ENCODE peak calls at places on chromosomes 11 and 22, in four cellular contexts. Q is MCF 10A, K is OCI-LY7, N is neural crest cell. G is an unnamed sample.
A peak's percentile ranks its signal among the peaks of the same experiment; 100 is the strongest.

GRCh38 chr11:5809122-5809519 is 397 bp downstream of the OR52N2 start:
- DNase-seq in Q (peak; percentile 9), K (no peak), N (no peak), G (no peak)

GRCh38 chr22:17606472-17606871 is 22.1 kb downstream of the ATP6V1E1 start:
- DNase-seq in Q (no peak), K (no peak), N (no peak), G (no peak)

GRCh38 chr11:75589933-75590332 is 27.9 kb downstream of the SERPINH1 start:
- DNase-seq in Q (no peak), K (no peak), N (no peak), G (no peak)

GRCh38 chr22:46810856-46811786 is 48.7 kb downstream of the TBC1D22A start:
- DNase-seq in Q (no peak), K (no peak), N (no peak), G (no peak)

GRCh38 chr11:65041206-65042035 is at the start of gene SAC3D1:
- DNase-seq in Q (peak; percentile 58), K (peak; percentile 66), N (no peak), G (peak; percentile 86)

GRCh38 chr11:112049777-112050176 is 24.0 kb downstream of the PIH1D2 start:
- DNase-seq in Q (peak; percentile 12), K (no peak), N (no peak), G (no peak)

GRCh38 chr11:63586451-63587166 is 23.4 kb upstream of the PLAAT2 start:
- DNase-seq in Q (no peak), K (no peak), N (no peak), G (no peak)

GRCh38 chr11:32109138-32109537 is 18.3 kb downstream of the RCN1 start:
- DNase-seq in Q (peak; percentile 73), K (no peak), N (no peak), G (no peak)

GRCh38 chr11:68298659-68299516 is 13.5 kb upstream of the LRP5 start:
- DNase-seq in Q (no peak), K (no peak), N (no peak), G (no peak)

GRCh38 chr22:20282901-20283673 is 15.0 kb upstream of the RTN4R start:
- DNase-seq in Q (no peak), K (no peak), N (no peak), G (no peak)

GRCh38 chr11:125941606-125942275 is 4.1 kb upstream of the VSIG10L2 start:
- DNase-seq in Q (peak; percentile 61), K (peak; percentile 60), N (peak; percentile 50), G (peak; percentile 71)

GRCh38 chr11:115905331-115905730 is 401.1 kb upstream of the CADM1 start:
- DNase-seq in Q (no peak), K (no peak), N (no peak), G (no peak)

GRCh38 chr11:47924184-47924671 is 56.1 kb upstream of the PTPRJ start:
- DNase-seq in Q (peak; percentile 42), K (no peak), N (no peak), G (no peak)

GRCh38 chr11:80584661-80585060 is 1143.8 kb upstream of the TENM4 start:
- DNase-seq in Q (no peak), K (no peak), N (no peak), G (no peak)

GRCh38 chr11:37076866-37077265 is 478.8 kb upstream of the RAG2 start:
- DNase-seq in Q (peak; percentile 11), K (no peak), N (no peak), G (no peak)

GRCh38 chr11:121870202-121871045 is 245.6 kb downstream of the BLID start:
- DNase-seq in Q (peak; percentile 38), K (no peak), N (no peak), G (no peak)

GRCh38 chr11:57432714-57433163 is 5.8 kb upstream of the SLC43A3 start:
- DNase-seq in Q (no peak), K (no peak), N (no peak), G (no peak)

GRCh38 chr11:118264568-118265470 is 722 bp upstream of the MPZL2 start:
- DNase-seq in Q (peak; percentile 31), K (no peak), N (no peak), G (no peak)

GRCh38 chr11:4041731-4042391 is 52.7 kb upstream of the RRM1 start:
- DNase-seq in Q (no peak), K (no peak), N (no peak), G (no peak)

GRCh38 chr11:69480547-69481392 is 693 bp upstream of the LINC01488 start:
- DNase-seq in Q (no peak), K (no peak), N (no peak), G (no peak)

GRCh38 chr11:64258356-64258755 is 7.0 kb downstream of the PLCB3 start:
- DNase-seq in Q (no peak), K (no peak), N (no peak), G (no peak)

GRCh38 chr11:10387209-10388083 is 67.6 kb upstream of the AMPD3 start:
- DNase-seq in Q (no peak), K (no peak), N (no peak), G (no peak)

GRCh38 chr11:33268945-33269567 is 11.9 kb downstream of the HIPK3 start:
- DNase-seq in Q (no peak), K (no peak), N (no peak), G (no peak)

GRCh38 chr11:35050596-35050995 is 88.4 kb upstream of the CD44 start:
- DNase-seq in Q (no peak), K (no peak), N (no peak), G (no peak)

GRCh38 chr11:85590848-85591483 is 36.2 kb downstream of the DLG2 start:
- DNase-seq in Q (peak; percentile 38), K (peak; percentile 35), N (no peak), G (no peak)

GRCh38 chr22:42462016-42462415 is 29.8 kb upstream of the NFAM1 start:
- DNase-seq in Q (no peak), K (no peak), N (no peak), G (no peak)
- TF ChIP-seq CTCF in Q (no peak), K (no peak), N (no peak), G (no peak)

GRCh38 chr22:40105755-40106154 is 72.0 kb upstream of the TNRC6B start:
- DNase-seq in Q (no peak), K (no peak), N (no peak), G (no peak)

GRCh38 chr22:40111451-40111850 is 66.3 kb upstream of the TNRC6B start:
- DNase-seq in Q (no peak), K (no peak), N (no peak), G (no peak)

GRCh38 chr22:40112595-40112994 is 65.1 kb upstream of the TNRC6B start:
- DNase-seq in Q (no peak), K (no peak), N (no peak), G (no peak)

GRCh38 chr22:40107244-40107643 is 70.5 kb upstream of the TNRC6B start:
- DNase-seq in Q (peak; percentile 7), K (no peak), N (no peak), G (peak; percentile 45)

DNA sequence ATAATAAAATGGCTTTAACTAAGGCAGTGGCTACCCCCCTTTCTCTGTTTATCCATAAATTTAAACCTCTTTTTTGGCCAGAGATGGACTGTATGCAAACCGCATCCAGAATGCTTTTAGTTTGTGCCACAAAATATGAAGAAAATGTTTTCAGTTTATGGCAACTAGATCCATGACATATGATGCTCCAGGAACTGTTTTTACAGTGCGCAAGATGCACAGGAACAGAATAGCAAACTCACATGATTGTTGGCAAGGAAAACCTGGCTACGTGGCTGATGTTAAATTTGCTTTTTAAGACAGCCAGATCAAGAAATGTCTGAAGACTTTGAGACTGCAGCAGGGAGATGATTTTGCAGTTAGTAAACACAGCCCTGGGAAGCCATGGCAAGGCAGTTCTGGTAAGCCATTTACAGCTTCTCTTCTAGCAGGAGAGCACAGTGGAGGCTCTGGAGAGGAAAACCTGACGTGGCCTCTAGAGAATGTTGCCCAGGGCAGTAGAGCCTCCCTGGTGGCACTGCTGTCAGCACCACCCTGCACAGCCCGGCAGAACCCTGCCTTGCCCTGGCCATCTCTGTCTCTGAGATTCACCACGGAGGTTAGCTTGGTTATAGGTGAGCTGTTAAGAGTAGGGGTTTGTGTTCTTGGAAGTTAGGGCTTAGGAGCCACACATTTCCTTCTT is 69.8 kb upstream of the TNRC6B start:
- DNase-seq in Q (peak; percentile 36), K (peak; percentile 9), N (no peak), G (no peak)
- TF ChIP-seq CTCF in Q (no peak), K (no peak), N (no peak), G (no peak)

GRCh38 chr22:44357296-44357961 is 44.7 kb upstream of the SHISAL1 start:
- DNase-seq in Q (no peak), K (no peak), N (no peak), G (no peak)
- TF ChIP-seq CTCF in Q (no peak), K (peak; percentile 34), N (peak; percentile 31), G (no peak)

DNA sequence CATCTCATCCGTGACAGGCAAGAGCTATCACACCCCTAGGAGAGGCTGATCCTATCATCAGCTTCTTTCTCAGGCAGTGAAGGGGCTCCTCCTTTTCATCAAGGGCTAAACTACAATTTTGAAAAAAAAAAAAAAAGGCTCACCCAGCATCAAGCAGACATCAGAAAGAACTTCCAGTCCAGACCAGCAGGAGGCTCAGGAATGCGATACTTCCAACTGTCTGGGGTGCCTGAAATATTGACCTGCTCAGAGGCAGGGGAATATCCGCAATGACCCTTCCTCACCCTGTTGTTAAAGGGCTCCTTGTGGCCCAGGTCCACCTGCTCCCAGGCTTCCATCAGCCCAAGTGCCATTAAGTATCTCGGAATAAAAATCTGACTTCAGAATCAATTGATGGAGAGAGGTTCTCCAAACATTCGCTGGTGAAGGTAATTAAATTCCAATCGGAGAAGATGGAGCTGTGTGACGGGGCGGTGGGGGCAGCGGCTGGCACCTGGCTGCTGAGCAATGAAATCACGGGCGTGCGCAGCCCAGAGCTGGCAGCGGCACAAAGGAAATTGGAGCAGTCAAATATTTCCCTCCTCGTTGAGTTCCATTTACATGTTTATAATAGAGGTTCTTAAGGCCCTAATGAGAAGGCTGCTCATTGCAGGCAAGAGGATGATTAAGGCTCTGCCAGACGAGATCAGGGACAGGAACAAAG is 68.9 kb upstream of the THY1 start:
- DNase-seq in Q (no peak), K (no peak), N (no peak), G (no peak)
- TF ChIP-seq CTCF in Q (peak; percentile 25), K (peak; percentile 43), N (peak; percentile 54), G (no peak)

GRCh38 chr22:37283393-37283937 is 1.2 kb downstream of the CYTH4 start:
- DNase-seq in Q (no peak), K (peak; percentile 56), N (no peak), G (no peak)
- TF ChIP-seq CTCF in Q (peak; percentile 28), K (peak; percentile 72), N (no peak), G (peak; percentile 48)

DNA sequence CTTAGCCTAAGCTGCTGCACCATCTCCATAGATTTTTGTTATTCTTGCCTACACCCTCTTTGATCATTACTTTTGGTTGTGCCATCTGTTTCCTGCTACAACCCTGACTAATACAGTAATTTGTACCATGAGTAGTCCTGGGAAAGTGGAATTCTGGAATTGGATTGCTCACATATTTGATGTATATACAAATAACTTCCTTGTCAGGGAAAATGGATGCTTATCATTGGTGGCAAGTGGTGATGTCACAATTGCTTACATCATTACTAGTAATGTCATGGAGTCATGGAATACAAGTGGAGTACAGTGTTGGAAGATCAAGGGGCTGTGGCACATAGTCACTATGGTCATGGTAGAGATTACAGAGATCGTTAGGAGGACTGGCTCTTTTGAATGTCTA is 24.3 kb downstream of the AASDHPPT start:
- DNase-seq in Q (peak; percentile 9), K (no peak), N (no peak), G (no peak)
- TF ChIP-seq CTCF in Q (no peak), K (no peak), N (no peak), G (no peak)

G was measured in GM20000.